ENCODE peak calls at places on chromosomes 4 and X, in five cellular contexts. One of them, this sample, is unnamed.
A peak's percentile ranks its signal among the peaks of the same experiment; 100 is the strongest.

GRCh38 chr4:76969941-76970529 is 20.5 kb downstream of the SEPTIN11 start:
- DNase-seq in GM03348: no peak
- DNase-seq in esophagus muscularis mucosa: no peak
- DNase-seq in NCI-H2081: no peak
- DNase-seq in AG10803: no peak
- DNase-seq in this sample: no peak

GRCh38 chr4:19005211-19005610 is 983.7 kb upstream of the LCORL start:
- DNase-seq in GM03348: peak; percentile 27
- DNase-seq in esophagus muscularis mucosa: no peak
- DNase-seq in NCI-H2081: no peak
- DNase-seq in AG10803: no peak
- DNase-seq in this sample: no peak

GRCh38 chr4:108536577-108536976 is 83.8 kb upstream of the RPL34 start:
- DNase-seq in GM03348: no peak
- DNase-seq in esophagus muscularis mucosa: no peak
- DNase-seq in NCI-H2081: no peak
- DNase-seq in AG10803: no peak
- DNase-seq in this sample: no peak

GRCh38 chr4:61915501-61915900 is 715.4 kb downstream of the ADGRL3 start:
- DNase-seq in GM03348: no peak
- DNase-seq in esophagus muscularis mucosa: no peak
- DNase-seq in NCI-H2081: no peak
- DNase-seq in AG10803: no peak
- DNase-seq in this sample: no peak

GRCh38 chr4:74431113-74431826 is 13.7 kb upstream of the AREG start:
- DNase-seq in GM03348: no peak
- DNase-seq in esophagus muscularis mucosa: no peak
- DNase-seq in NCI-H2081: no peak
- DNase-seq in AG10803: no peak
- DNase-seq in this sample: no peak

GRCh38 chrX:87049567-87049966 is 468.0 kb upstream of the KLHL4 start:
- DNase-seq in GM03348: no peak
- DNase-seq in esophagus muscularis mucosa: no peak
- DNase-seq in NCI-H2081: no peak
- DNase-seq in AG10803: no peak
- DNase-seq in this sample: no peak

GRCh38 chr4:123444298-123444731 is 47.7 kb downstream of the SPRY1 start:
- DNase-seq in GM03348: peak; percentile 32
- DNase-seq in esophagus muscularis mucosa: no peak
- DNase-seq in NCI-H2081: no peak
- DNase-seq in AG10803: no peak
- DNase-seq in this sample: peak; percentile 59

GRCh38 chrX:86002076-86002896 is 45.1 kb downstream of the CHM start:
- DNase-seq in GM03348: no peak
- DNase-seq in esophagus muscularis mucosa: no peak
- DNase-seq in NCI-H2081: no peak
- DNase-seq in AG10803: peak; percentile 13
- DNase-seq in this sample: peak; percentile 37

GRCh38 chrX:15269618-15270521 is at the start of gene ASB9:
- DNase-seq in GM03348: peak; percentile 55
- DNase-seq in esophagus muscularis mucosa: no peak
- DNase-seq in NCI-H2081: peak; percentile 15
- DNase-seq in AG10803: peak; percentile 35
- DNase-seq in this sample: peak; percentile 42

GRCh38 chrX:110985470-110985869 is 110.5 kb upstream of the PAK3 start:
- DNase-seq in GM03348: no peak
- DNase-seq in esophagus muscularis mucosa: no peak
- DNase-seq in NCI-H2081: no peak
- DNase-seq in AG10803: no peak
- DNase-seq in this sample: no peak

GRCh38 chr4:39970559-39971270 is 7.0 kb downstream of the PDS5A start:
- DNase-seq in GM03348: no peak
- DNase-seq in esophagus muscularis mucosa: no peak
- DNase-seq in NCI-H2081: no peak
- DNase-seq in AG10803: no peak
- DNase-seq in this sample: no peak

GRCh38 chr4:147090486-147090885 is 144.8 kb upstream of the TTC29 start:
- DNase-seq in GM03348: no peak
- DNase-seq in esophagus muscularis mucosa: no peak
- DNase-seq in NCI-H2081: no peak
- DNase-seq in AG10803: no peak
- DNase-seq in this sample: no peak

GRCh38 chr4:71216316-71216959 is 122.4 kb upstream of the SLC4A4 start:
- DNase-seq in GM03348: no peak
- DNase-seq in esophagus muscularis mucosa: no peak
- DNase-seq in NCI-H2081: no peak
- DNase-seq in AG10803: no peak
- DNase-seq in this sample: no peak

GRCh38 chrX:135170877-135171519 is at the start of gene CT55:
- DNase-seq in GM03348: no peak
- DNase-seq in esophagus muscularis mucosa: no peak
- DNase-seq in NCI-H2081: no peak
- DNase-seq in AG10803: no peak
- DNase-seq in this sample: no peak

GRCh38 chr4:153471691-153472080 is 5.5 kb downstream of the TMEM131L start:
- DNase-seq in GM03348: no peak
- DNase-seq in esophagus muscularis mucosa: no peak
- DNase-seq in NCI-H2081: no peak
- DNase-seq in AG10803: no peak
- DNase-seq in this sample: no peak

GRCh38 chr4:178970433-178971140 is 1528.3 kb upstream of the AGA start:
- DNase-seq in GM03348: no peak
- DNase-seq in esophagus muscularis mucosa: no peak
- DNase-seq in NCI-H2081: no peak
- DNase-seq in AG10803: no peak
- DNase-seq in this sample: no peak

GRCh38 chr4:40255722-40256281 is 59.0 kb downstream of the RHOH start:
- DNase-seq in GM03348: peak; percentile 81
- DNase-seq in esophagus muscularis mucosa: no peak
- DNase-seq in NCI-H2081: no peak
- DNase-seq in AG10803: peak; percentile 92
- DNase-seq in this sample: no peak

GRCh38 chr4:125323547-125324100 is 8.9 kb downstream of the FAT4 start:
- DNase-seq in GM03348: peak; percentile 61
- DNase-seq in esophagus muscularis mucosa: no peak
- DNase-seq in NCI-H2081: no peak
- DNase-seq in AG10803: peak; percentile 66
- DNase-seq in this sample: no peak

GRCh38 chr4:75180790-75181776 is 248.2 kb downstream of the PARM1 start:
- DNase-seq in GM03348: peak; percentile 16
- DNase-seq in esophagus muscularis mucosa: no peak
- DNase-seq in NCI-H2081: no peak
- DNase-seq in AG10803: peak; percentile 1
- DNase-seq in this sample: peak; percentile 46

GRCh38 chr4:4922441-4922840 is 63.0 kb downstream of the MSX1 start:
- DNase-seq in GM03348: no peak
- DNase-seq in esophagus muscularis mucosa: no peak
- DNase-seq in NCI-H2081: no peak
- DNase-seq in AG10803: no peak
- DNase-seq in this sample: no peak

GRCh38 chrX:106898462-106898861 is 4.7 kb downstream of the RIPPLY1 start:
- DNase-seq in GM03348: peak; percentile 34
- DNase-seq in esophagus muscularis mucosa: no peak
- DNase-seq in NCI-H2081: peak; percentile 63
- DNase-seq in AG10803: peak; percentile 42
- DNase-seq in this sample: no peak

GRCh38 chrX:143635915-143636314 is at the start of gene SLITRK4:
- DNase-seq in GM03348: no peak
- DNase-seq in esophagus muscularis mucosa: no peak
- DNase-seq in NCI-H2081: peak; percentile 24
- DNase-seq in AG10803: no peak
- DNase-seq in this sample: no peak

GRCh38 chr4:127997534-127998388 is 32.6 kb downstream of the ABHD18 start:
- DNase-seq in GM03348: peak; percentile 6
- DNase-seq in esophagus muscularis mucosa: no peak
- DNase-seq in NCI-H2081: no peak
- DNase-seq in AG10803: peak; percentile 43
- DNase-seq in this sample: no peak

GRCh38 chrX:152926279-152926678 is 28.4 kb downstream of the ZNF185 start:
- DNase-seq in GM03348: peak; percentile 72
- DNase-seq in esophagus muscularis mucosa: no peak
- DNase-seq in NCI-H2081: peak; percentile 44
- DNase-seq in AG10803: peak; percentile 66
- DNase-seq in this sample: peak; percentile 38

GRCh38 chrX:72003811-72004750 is 93.4 kb downstream of the NHSL2 start:
- DNase-seq in GM03348: peak; percentile 52
- DNase-seq in esophagus muscularis mucosa: no peak
- DNase-seq in NCI-H2081: no peak
- DNase-seq in AG10803: peak; percentile 72
- DNase-seq in this sample: no peak

GRCh38 chrX:38660395-38661179 is 99.2 kb downstream of the TSPAN7 start:
- DNase-seq in GM03348: no peak
- DNase-seq in esophagus muscularis mucosa: no peak
- DNase-seq in NCI-H2081: no peak
- DNase-seq in AG10803: no peak
- DNase-seq in this sample: no peak

GRCh38 chrX:132810488-132810887 is 147.9 kb downstream of the HS6ST2 start:
- DNase-seq in GM03348: no peak
- DNase-seq in esophagus muscularis mucosa: no peak
- DNase-seq in NCI-H2081: no peak
- DNase-seq in AG10803: no peak
- DNase-seq in this sample: no peak

GRCh38 chr4:121096629-121097028 is 24.3 kb upstream of the NDNF start:
- DNase-seq in GM03348: peak; percentile 54
- DNase-seq in esophagus muscularis mucosa: no peak
- DNase-seq in NCI-H2081: peak; percentile 12
- DNase-seq in AG10803: peak; percentile 54
- DNase-seq in this sample: no peak

GRCh38 chr4:38884254-38884653 is 16.6 kb downstream of the FAM114A1 start:
- DNase-seq in GM03348: no peak
- DNase-seq in esophagus muscularis mucosa: no peak
- DNase-seq in NCI-H2081: no peak
- DNase-seq in AG10803: no peak
- DNase-seq in this sample: no peak

GRCh38 chrX:24643116-24643515 is 4.0 kb downstream of the PCYT1B start:
- DNase-seq in GM03348: no peak
- DNase-seq in esophagus muscularis mucosa: no peak
- DNase-seq in NCI-H2081: no peak
- DNase-seq in AG10803: no peak
- DNase-seq in this sample: no peak

GRCh38 chr4:20598626-20599025 is 101.6 kb upstream of the PACRGL start:
- DNase-seq in GM03348: no peak
- DNase-seq in esophagus muscularis mucosa: no peak
- DNase-seq in NCI-H2081: no peak
- DNase-seq in AG10803: no peak
- DNase-seq in this sample: no peak

GRCh38 chrX:103536732-103537131 is 17.4 kb upstream of the RAB40A start:
- DNase-seq in GM03348: no peak
- DNase-seq in esophagus muscularis mucosa: no peak
- DNase-seq in NCI-H2081: no peak
- DNase-seq in AG10803: no peak
- DNase-seq in this sample: no peak

GRCh38 chr4:6749340-6750171 is 33.0 kb upstream of the KIAA0232 start:
- DNase-seq in GM03348: peak; percentile 81
- DNase-seq in esophagus muscularis mucosa: no peak
- DNase-seq in NCI-H2081: no peak
- DNase-seq in AG10803: peak; percentile 33
- DNase-seq in this sample: peak; percentile 97

GRCh38 chrX:71224969-71225368 is 1.9 kb downstream of the GJB1 start:
- DNase-seq in GM03348: no peak
- DNase-seq in esophagus muscularis mucosa: no peak
- DNase-seq in NCI-H2081: no peak
- DNase-seq in AG10803: no peak
- DNase-seq in this sample: no peak

GRCh38 chr4:97656034-97656720 is 487.1 kb downstream of the STPG2 start:
- DNase-seq in GM03348: no peak
- DNase-seq in esophagus muscularis mucosa: no peak
- DNase-seq in NCI-H2081: no peak
- DNase-seq in AG10803: peak; percentile 1
- DNase-seq in this sample: no peak

GRCh38 chr4:20281453-20281852 is 29.7 kb downstream of the SLIT2 start:
- DNase-seq in GM03348: no peak
- DNase-seq in esophagus muscularis mucosa: no peak
- DNase-seq in NCI-H2081: no peak
- DNase-seq in AG10803: no peak
- DNase-seq in this sample: no peak

This sample was measured in left colon.